ENCODE peak calls at places on chromosomes 6 and 20, in five cellular contexts. B, E, C, D and S are unnamed samples.

GRCh38 chr6:155461636-155462035 is 6.0 kb upstream of the NOX3 start:
- DNase-seq in B (peak; percentile 30), E (no peak), C (no peak), D (no peak), S (no peak)

GRCh38 chr20:34220581-34220980 is 20.6 kb upstream of the ASIP start:
- DNase-seq in B (peak; percentile 84), E (no peak), C (peak; percentile 58), D (no peak), S (no peak)

GRCh38 chr20:1855690-1856089 is 39.5 kb upstream of the SIRPA start:
- DNase-seq in B (no peak), E (no peak), C (no peak), D (no peak), S (no peak)

GRCh38 chr6:163466839-163467390 is 52.4 kb downstream of the QKI start:
- DNase-seq in B (no peak), E (no peak), C (peak; percentile 9), D (no peak), S (no peak)

GRCh38 chr6:158674342-158674969 is 24.6 kb downstream of the SYTL3 start:
- DNase-seq in B (no peak), E (no peak), C (no peak), D (no peak), S (no peak)

GRCh38 chr20:23257106-23257761 is 93.4 kb upstream of the NXT1 start:
- DNase-seq in B (peak; percentile 39), E (no peak), C (no peak), D (no peak), S (no peak)

GRCh38 chr20:53857723-53858236 is 212.6 kb downstream of the BCAS1 start:
- DNase-seq in B (no peak), E (peak; percentile 39), C (no peak), D (peak; percentile 80), S (no peak)

GRCh38 chr6:163815796-163816195 is 401.3 kb downstream of the QKI start:
- DNase-seq in B (no peak), E (no peak), C (no peak), D (no peak), S (no peak)

GRCh38 chr6:128339635-128340436 is 180.6 kb downstream of the PTPRK start:
- DNase-seq in B (no peak), E (no peak), C (no peak), D (no peak), S (no peak)

GRCh38 chr20:21378259-21378658 is 19.1 kb downstream of the NKX2-4 start:
- DNase-seq in B (no peak), E (no peak), C (no peak), D (no peak), S (no peak)

GRCh38 chr6:14765106-14765505 is 480.8 kb upstream of the JARID2 start:
- DNase-seq in B (peak; percentile 44), E (no peak), C (peak; percentile 68), D (no peak), S (no peak)

GRCh38 chr6:28638915-28639314 is 113.2 kb downstream of the GPX5 start:
- DNase-seq in B (no peak), E (no peak), C (no peak), D (no peak), S (no peak)

GRCh38 chr6:53358440-53359087 is 9.8 kb upstream of the ELOVL5 start:
- DNase-seq in B (no peak), E (peak; percentile 12), C (no peak), D (peak; percentile 75), S (peak; percentile 26)

GRCh38 chr6:113449051-113449450 is 408.1 kb upstream of the MARCKS start:
- DNase-seq in B (peak; percentile 84), E (no peak), C (peak; percentile 84), D (no peak), S (no peak)

GRCh38 chr20:37745553-37745952 is 51.7 kb downstream of the CTNNBL1 start:
- DNase-seq in B (no peak), E (no peak), C (peak; percentile 35), D (no peak), S (no peak)

GRCh38 chr20:19254086-19254821 is 41.8 kb downstream of the SLC24A3 start:
- DNase-seq in B (peak; percentile 71), E (no peak), C (no peak), D (no peak), S (no peak)

GRCh38 chr6:167572106-167572505 is 247.2 kb downstream of the TTLL2 start:
- DNase-seq in B (no peak), E (no peak), C (no peak), D (no peak), S (no peak)

GRCh38 chr20:59413326-59413865 is 113.0 kb downstream of the EDN3 start:
- DNase-seq in B (no peak), E (peak; percentile 63), C (no peak), D (no peak), S (no peak)

GRCh38 chr6:142702501-142703460 is 242.2 kb downstream of the HIVEP2 start:
- DNase-seq in B (no peak), E (peak; percentile 11), C (peak; percentile 61), D (peak; percentile 56), S (peak; percentile 22)

GRCh38 chr6:72939029-72939428 is 286.3 kb downstream of the KHDC1L start:
- DNase-seq in B (no peak), E (no peak), C (no peak), D (no peak), S (no peak)

GRCh38 chr20:34069341-34070078 is 42.5 kb downstream of the EIF2S2 start:
- DNase-seq in B (peak; percentile 90), E (peak; percentile 82), C (peak; percentile 86), D (peak; percentile 90), S (peak; percentile 56)

GRCh38 chr6:136685540-136686108 is 106.7 kb downstream of the MAP3K5 start:
- DNase-seq in B (peak; percentile 63), E (no peak), C (peak; percentile 93), D (no peak), S (no peak)

GRCh38 chr6:138086573-138087196 is 20.5 kb downstream of the PERP start:
- DNase-seq in B (no peak), E (no peak), C (peak; percentile 95), D (no peak), S (no peak)

GRCh38 chr6:13044390-13044789 is 283.9 kb downstream of the TBC1D7 start:
- DNase-seq in B (peak; percentile 16), E (no peak), C (peak; percentile 17), D (no peak), S (no peak)

GRCh38 chr6:163354779-163355431 is 59.6 kb upstream of the QKI start:
- DNase-seq in B (peak; percentile 63), E (no peak), C (peak; percentile 14), D (no peak), S (no peak)

GRCh38 chr6:141484726-141485125 is 648.0 kb upstream of the GJE1 start:
- DNase-seq in B (peak; percentile 40), E (no peak), C (peak; percentile 26), D (peak; percentile 50), S (no peak)

GRCh38 chr6:41289815-41290214 is 3.3 kb upstream of the TREM1 start:
- DNase-seq in B (no peak), E (peak; percentile 22), C (peak; percentile 16), D (no peak), S (no peak)

GRCh38 chr6:118530942-118531341 is 17.2 kb upstream of the PLN start:
- DNase-seq in B (no peak), E (no peak), C (no peak), D (no peak), S (no peak)

GRCh38 chr6:106448000-106448426 is 87.5 kb downstream of the CRYBG1 start:
- DNase-seq in B (no peak), E (no peak), C (no peak), D (peak; percentile 77), S (peak; percentile 19)

GRCh38 chr20:51337126-51337805 is 205.3 kb downstream of the NFATC2 start:
- DNase-seq in B (no peak), E (no peak), C (peak; percentile 32), D (no peak), S (no peak)

GRCh38 chr20:51333446-51333845 is 209.1 kb downstream of the NFATC2 start:
- DNase-seq in B (no peak), E (no peak), C (no peak), D (no peak), S (no peak)

GRCh38 chr20:51334609-51335008 is 207.9 kb downstream of the NFATC2 start:
- DNase-seq in B (no peak), E (no peak), C (no peak), D (no peak), S (no peak)

GRCh38 chr20:51333971-51334370 is 208.5 kb downstream of the NFATC2 start:
- DNase-seq in B (no peak), E (no peak), C (no peak), D (no peak), S (no peak)

DNA sequence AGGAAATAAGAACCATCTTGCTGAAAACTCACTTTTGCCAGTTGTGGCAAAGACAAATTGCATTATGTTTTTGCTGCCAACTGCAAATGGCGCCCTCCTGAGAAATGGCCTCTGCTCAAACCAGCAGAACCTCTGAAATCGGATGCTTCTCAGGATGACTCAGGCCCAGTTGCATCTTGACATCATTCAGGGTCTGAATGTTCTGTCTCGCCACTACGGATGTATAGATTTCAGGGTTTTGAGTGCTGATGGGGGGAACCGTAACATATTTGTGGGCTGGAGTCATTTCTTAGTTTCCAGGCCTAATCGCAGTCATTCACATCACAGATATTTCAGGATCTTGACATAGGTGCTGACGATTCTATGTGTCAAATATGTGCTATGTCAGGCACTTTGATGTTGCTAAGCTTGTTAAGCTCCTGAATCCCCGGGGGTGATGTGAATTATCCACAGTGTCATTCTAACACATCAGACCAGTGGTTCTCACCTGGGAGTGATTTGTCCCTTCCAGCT is 207.1 kb downstream of the NFATC2 start:
- DNase-seq in B (peak; percentile 99), E (no peak), C (peak; percentile 95), D (no peak), S (peak; percentile 56)
- TF ChIP-seq CTCF in B (no peak), E (peak; percentile 13), C (no peak), D (no peak), S (no peak)

GRCh38 chr20:45963059-45964011 is 8.7 kb downstream of the ZNF335 start:
- DNase-seq in B (peak; percentile 58), E (peak; percentile 47), C (peak; percentile 68), D (no peak), S (no peak)
- TF ChIP-seq CTCF in B (no peak), E (peak; percentile 16), C (peak; percentile 45), D (no peak), S (peak; percentile 40)

GRCh38 chr6:122772724-122773123 is 6.8 kb upstream of the FABP7 start:
- DNase-seq in B (no peak), E (no peak), C (peak; percentile 92), D (no peak), S (no peak)
- TF ChIP-seq CTCF in B (no peak), E (no peak), C (peak; percentile 27), D (no peak), S (no peak)

DNA sequence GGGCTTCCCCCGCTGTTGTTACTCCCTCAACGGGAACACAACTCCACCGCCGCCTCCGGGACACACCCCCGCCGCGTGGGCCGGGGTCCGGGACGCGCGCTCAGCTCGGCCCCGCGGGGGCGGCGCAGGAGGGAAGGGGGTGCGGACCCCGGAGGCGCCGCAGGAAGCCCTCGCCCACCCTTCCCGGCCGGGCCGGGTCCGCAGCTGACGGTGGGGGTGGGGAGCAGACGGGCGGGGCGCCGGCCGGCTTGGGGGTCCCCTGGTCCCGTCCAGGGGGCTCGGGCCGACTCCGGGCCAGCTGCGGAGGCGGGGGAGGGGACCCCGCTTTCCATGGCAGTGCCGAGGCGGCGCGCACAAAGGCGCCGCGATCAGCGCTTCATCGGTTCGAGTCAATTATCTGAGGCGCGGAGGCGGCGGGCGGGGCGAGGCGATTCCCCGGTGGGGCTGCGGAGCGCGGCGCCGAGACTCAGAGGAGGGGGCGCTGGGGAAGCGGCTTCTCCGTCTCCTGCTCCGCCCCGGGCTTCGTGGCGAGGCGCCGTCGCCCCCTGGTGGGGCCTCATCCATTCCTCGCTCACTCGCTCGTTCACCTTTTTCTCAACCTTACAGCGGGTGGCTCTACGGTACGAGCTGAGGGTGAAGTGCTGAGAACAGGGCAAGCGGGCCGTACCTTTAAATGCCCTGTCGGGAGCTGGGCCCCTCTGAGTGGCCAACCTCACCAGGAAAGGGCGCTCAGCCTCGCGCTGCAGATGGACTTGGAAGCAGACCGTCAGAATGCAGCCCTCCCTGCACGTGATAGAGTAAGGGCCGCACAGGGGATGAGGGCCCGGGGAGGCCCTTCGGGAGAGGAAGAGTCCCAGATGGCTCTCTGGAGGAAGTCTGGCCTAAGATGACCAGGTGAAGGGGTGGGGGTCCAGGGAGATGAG is 40.0 kb downstream of the SLC52A3 start:
- DNase-seq in B (peak; percentile 27), E (peak; percentile 90), C (peak; percentile 47), D (peak; percentile 53), S (peak; percentile 82)
- TF ChIP-seq CTCF in B (peak; percentile 67), E (peak; percentile 65), C (peak; percentile 54), D (no peak), S (peak; percentile 44)